ENCODE peak calls at places on chromosomes 13 and 19, in four cellular contexts. One of them, this sample, is unnamed.

GRCh38 chr19:31138077-31138476 is 211.2 kb downstream of the TSHZ3 start:
- DNase-seq in GM10248: no peak
- DNase-seq in PC-3: no peak
- DNase-seq in brain microvascular endothelial cell: no peak
- DNase-seq in this sample: no peak

GRCh38 chr19:10270180-10270615 is 722 bp upstream of the ICAM1 start:
- DNase-seq in GM10248: peak; percentile 79
- DNase-seq in PC-3: no peak
- DNase-seq in brain microvascular endothelial cell: no peak
- DNase-seq in this sample: no peak

GRCh38 chr13:75830842-75831241 is 194.7 kb downstream of the LMO7 start:
- DNase-seq in GM10248: no peak
- DNase-seq in PC-3: peak; percentile 4
- DNase-seq in brain microvascular endothelial cell: no peak
- DNase-seq in this sample: peak; percentile 56

GRCh38 chr19:2059422-2060201 is 8.6 kb upstream of the MKNK2 start:
- DNase-seq in GM10248: no peak
- DNase-seq in PC-3: peak; percentile 81
- DNase-seq in brain microvascular endothelial cell: peak; percentile 64
- DNase-seq in this sample: peak; percentile 57

GRCh38 chr13:111058796-111059506 is 56.2 kb upstream of the ARHGEF7 start:
- DNase-seq in GM10248: no peak
- DNase-seq in PC-3: no peak
- DNase-seq in brain microvascular endothelial cell: peak; percentile 54
- DNase-seq in this sample: peak; percentile 62

GRCh38 chr13:99224019-99224418 is 23.4 kb downstream of the UBAC2 start:
- DNase-seq in GM10248: no peak
- DNase-seq in PC-3: no peak
- DNase-seq in brain microvascular endothelial cell: no peak
- DNase-seq in this sample: no peak

GRCh38 chr19:42280761-42281174 is 11.7 kb downstream of the CIC start:
- DNase-seq in GM10248: no peak
- DNase-seq in PC-3: no peak
- DNase-seq in brain microvascular endothelial cell: no peak
- DNase-seq in this sample: no peak

GRCh38 chr13:46607768-46608553 is 55.0 kb downstream of the LRCH1 start:
- DNase-seq in GM10248: no peak
- DNase-seq in PC-3: peak; percentile 28
- DNase-seq in brain microvascular endothelial cell: no peak
- DNase-seq in this sample: no peak

GRCh38 chr19:39641773-39642172 is 13.9 kb upstream of the LGALS16 start:
- DNase-seq in GM10248: no peak
- DNase-seq in PC-3: no peak
- DNase-seq in brain microvascular endothelial cell: no peak
- DNase-seq in this sample: no peak

GRCh38 chr13:109572389-109572788 is 214.0 kb downstream of the IRS2 start:
- DNase-seq in GM10248: no peak
- DNase-seq in PC-3: no peak
- DNase-seq in brain microvascular endothelial cell: no peak
- DNase-seq in this sample: no peak

GRCh38 chr13:109565877-109566276 is 220.5 kb downstream of the IRS2 start:
- DNase-seq in GM10248: no peak
- DNase-seq in PC-3: no peak
- DNase-seq in brain microvascular endothelial cell: no peak
- DNase-seq in this sample: no peak

GRCh38 chr13:109569938-109570711 is 216.3 kb downstream of the IRS2 start:
- DNase-seq in GM10248: peak; percentile 20
- DNase-seq in PC-3: no peak
- DNase-seq in brain microvascular endothelial cell: no peak
- DNase-seq in this sample: no peak

GRCh38 chr13:109568273-109568900 is 218.0 kb downstream of the IRS2 start:
- DNase-seq in GM10248: no peak
- DNase-seq in PC-3: no peak
- DNase-seq in brain microvascular endothelial cell: no peak
- DNase-seq in this sample: no peak

DNA sequence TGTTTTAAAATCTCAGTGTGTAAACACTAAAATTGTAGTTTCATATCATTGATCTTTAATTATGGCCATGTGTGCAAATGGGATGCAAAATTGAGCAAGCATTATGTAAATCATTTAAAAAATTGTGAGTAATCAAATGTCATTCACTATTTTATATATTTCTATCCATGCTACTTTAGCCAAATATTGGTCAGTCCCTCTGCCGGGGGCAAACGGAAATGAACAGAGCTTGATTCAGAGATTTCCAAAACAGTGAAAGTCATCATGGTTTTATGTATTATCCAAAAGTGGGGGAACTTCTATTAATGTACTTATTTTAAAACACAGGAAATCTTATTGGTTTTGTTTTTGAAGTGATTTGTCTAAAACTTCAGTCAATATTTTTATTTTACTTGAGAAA is 219.1 kb downstream of the IRS2 start:
- DNase-seq in GM10248: no peak
- DNase-seq in PC-3: peak; percentile 33
- DNase-seq in brain microvascular endothelial cell: no peak
- DNase-seq in this sample: no peak
- TF ChIP-seq CTCF in GM10248: no peak
- TF ChIP-seq CTCF in PC-3: peak; percentile 50
- TF ChIP-seq CTCF in brain microvascular endothelial cell: peak; percentile 34
- TF ChIP-seq CTCF in this sample: peak; percentile 57

GRCh38 chr13:20331419-20331818 is 99.3 kb upstream of the GJB6 start:
- DNase-seq in GM10248: no peak
- DNase-seq in PC-3: no peak
- DNase-seq in brain microvascular endothelial cell: no peak
- DNase-seq in this sample: no peak
- TF ChIP-seq CTCF in GM10248: no peak
- TF ChIP-seq CTCF in PC-3: peak; percentile 51
- TF ChIP-seq CTCF in brain microvascular endothelial cell: peak; percentile 4
- TF ChIP-seq CTCF in this sample: peak; percentile 48

GRCh38 chr13:54185785-54186184 is 1157.2 kb downstream of the OLFM4 start:
- DNase-seq in GM10248: no peak
- DNase-seq in PC-3: peak; percentile 25
- DNase-seq in brain microvascular endothelial cell: no peak
- DNase-seq in this sample: no peak
- TF ChIP-seq CTCF in GM10248: no peak
- TF ChIP-seq CTCF in PC-3: peak; percentile 43
- TF ChIP-seq CTCF in brain microvascular endothelial cell: no peak
- TF ChIP-seq CTCF in this sample: no peak

GRCh38 chr19:5435642-5436017 is 19.6 kb upstream of the ZNRF4 start:
- DNase-seq in GM10248: no peak
- DNase-seq in PC-3: no peak
- DNase-seq in brain microvascular endothelial cell: no peak
- DNase-seq in this sample: no peak

GRCh38 chr19:5430237-5430636 is 25.0 kb upstream of the ZNRF4 start:
- DNase-seq in GM10248: no peak
- DNase-seq in PC-3: no peak
- DNase-seq in brain microvascular endothelial cell: no peak
- DNase-seq in this sample: no peak

GRCh38 chr19:5434970-5435641 is 20.1 kb upstream of the ZNRF4 start:
- DNase-seq in GM10248: no peak
- DNase-seq in PC-3: peak; percentile 88
- DNase-seq in brain microvascular endothelial cell: peak; percentile 92
- DNase-seq in this sample: peak; percentile 87

GRCh38 chr19:5434351-5434917 is 20.8 kb upstream of the ZNRF4 start:
- DNase-seq in GM10248: no peak
- DNase-seq in PC-3: no peak
- DNase-seq in brain microvascular endothelial cell: peak; percentile 11
- DNase-seq in this sample: no peak

DNA sequence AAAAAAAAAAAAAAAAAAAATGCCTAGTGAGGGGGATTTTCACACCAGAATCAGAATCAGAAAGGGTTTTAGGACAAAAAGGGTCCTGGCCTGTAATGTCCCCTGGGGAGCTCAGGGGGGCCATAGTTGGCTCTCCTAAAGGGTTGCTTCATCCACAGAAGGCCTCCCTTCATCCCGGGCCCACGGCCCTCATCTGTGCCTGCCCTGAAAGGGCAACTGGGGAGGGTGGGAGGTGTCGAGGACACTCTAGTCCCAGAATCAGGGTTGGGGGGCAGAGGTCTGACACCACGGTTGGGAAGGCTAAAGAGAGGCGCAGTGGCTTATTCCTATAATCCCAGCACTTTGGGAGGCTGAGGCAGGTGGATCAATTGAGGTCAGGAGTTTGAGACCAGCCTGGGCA is 22.5 kb upstream of the ZNRF4 start:
- DNase-seq in GM10248: no peak
- DNase-seq in PC-3: no peak
- DNase-seq in brain microvascular endothelial cell: no peak
- DNase-seq in this sample: no peak
- TF ChIP-seq CTCF in GM10248: no peak
- TF ChIP-seq CTCF in PC-3: no peak
- TF ChIP-seq CTCF in brain microvascular endothelial cell: no peak
- TF ChIP-seq CTCF in this sample: no peak

GRCh38 chr13:33351324-33351723 is 65.8 kb upstream of the STARD13 start:
- DNase-seq in GM10248: peak; percentile 24
- DNase-seq in PC-3: peak; percentile 55
- DNase-seq in brain microvascular endothelial cell: peak; percentile 62
- DNase-seq in this sample: peak; percentile 49
- TF ChIP-seq CTCF in GM10248: no peak
- TF ChIP-seq CTCF in PC-3: no peak
- TF ChIP-seq CTCF in brain microvascular endothelial cell: peak; percentile 40
- TF ChIP-seq CTCF in this sample: peak; percentile 29

DNA sequence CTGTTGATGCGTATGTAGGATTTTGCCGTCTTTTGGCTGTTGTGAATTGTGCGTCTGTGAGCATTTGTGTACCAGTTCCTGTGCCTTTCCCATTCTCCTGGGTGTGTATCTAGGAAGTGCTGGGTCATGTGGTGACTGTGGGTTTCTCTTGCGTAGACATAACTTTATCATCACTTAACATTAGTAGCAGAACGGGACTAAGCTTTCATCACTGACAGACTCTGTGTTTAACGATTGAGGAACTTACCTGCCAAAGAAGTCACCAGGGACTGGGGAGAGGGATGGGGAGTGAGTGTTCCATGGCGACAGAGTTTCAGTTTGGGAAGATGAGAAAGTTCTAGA is 15.0 kb downstream of the FZR1 start:
- DNase-seq in GM10248: no peak
- DNase-seq in PC-3: no peak
- DNase-seq in brain microvascular endothelial cell: no peak
- DNase-seq in this sample: no peak
- TF ChIP-seq CTCF in GM10248: no peak
- TF ChIP-seq CTCF in PC-3: no peak
- TF ChIP-seq CTCF in brain microvascular endothelial cell: no peak
- TF ChIP-seq CTCF in this sample: no peak

GRCh38 chr13:94674609-94675348 is 37.6 kb downstream of the SOX21 start:
- DNase-seq in GM10248: peak; percentile 48
- DNase-seq in PC-3: peak; percentile 72
- DNase-seq in brain microvascular endothelial cell: peak; percentile 26
- DNase-seq in this sample: peak; percentile 11
- TF ChIP-seq CTCF in GM10248: peak; percentile 59
- TF ChIP-seq CTCF in PC-3: peak; percentile 75
- TF ChIP-seq CTCF in brain microvascular endothelial cell: peak; percentile 85
- TF ChIP-seq CTCF in this sample: peak; percentile 86

GRCh38 chr19:5269279-5269678 is 71.3 kb downstream of the PTPRS start:
- DNase-seq in GM10248: no peak
- DNase-seq in PC-3: no peak
- DNase-seq in brain microvascular endothelial cell: no peak
- DNase-seq in this sample: no peak

GRCh38 chr19:5269926-5270325 is 70.7 kb downstream of the PTPRS start:
- DNase-seq in GM10248: no peak
- DNase-seq in PC-3: no peak
- DNase-seq in brain microvascular endothelial cell: no peak
- DNase-seq in this sample: no peak

GRCh38 chr19:5273782-5274181 is 66.8 kb downstream of the PTPRS start:
- DNase-seq in GM10248: no peak
- DNase-seq in PC-3: no peak
- DNase-seq in brain microvascular endothelial cell: no peak
- DNase-seq in this sample: no peak

GRCh38 chr19:5268801-5269200 is 71.8 kb downstream of the PTPRS start:
- DNase-seq in GM10248: no peak
- DNase-seq in PC-3: no peak
- DNase-seq in brain microvascular endothelial cell: no peak
- DNase-seq in this sample: no peak

DNA sequence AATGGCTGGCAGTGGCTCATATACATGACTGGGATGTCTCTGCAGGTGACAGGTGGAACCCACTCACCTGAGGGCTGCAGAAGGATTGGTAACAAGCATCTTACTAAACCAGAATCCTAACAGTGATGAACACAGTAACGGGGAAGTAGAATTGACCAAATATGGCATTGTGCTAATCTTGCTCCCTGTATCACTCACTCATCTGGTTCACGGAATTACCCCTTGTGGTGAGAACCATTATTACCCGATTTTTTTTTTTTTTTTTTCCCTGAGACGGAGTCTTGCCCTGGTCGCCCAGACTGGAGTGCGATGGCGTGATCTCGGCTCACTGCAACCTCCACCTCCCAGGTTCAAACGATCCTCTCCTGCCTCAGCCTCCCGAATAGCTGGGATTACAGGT is 69.5 kb downstream of the PTPRS start:
- DNase-seq in GM10248: no peak
- DNase-seq in PC-3: peak; percentile 37
- DNase-seq in brain microvascular endothelial cell: no peak
- DNase-seq in this sample: no peak
- TF ChIP-seq CTCF in GM10248: no peak
- TF ChIP-seq CTCF in PC-3: peak; percentile 41
- TF ChIP-seq CTCF in brain microvascular endothelial cell: peak; percentile 41
- TF ChIP-seq CTCF in this sample: peak; percentile 70